ENCODE peak calls at places on chromosomes 11 and 22, in five cellular contexts. P, X, E, L and M are unnamed samples. For H3K9me3, the result is how much of the 10 kb centered on the place peaks cover.

GRCh38 chr11:112612283-112612849 is 348.9 kb upstream of the NCAM1 start:
- DNase-seq in P (no peak), X (no peak), E (no peak), L (no peak), M (no peak)

GRCh38 chr11:68373810-68374501 is 61.6 kb downstream of the LRP5 start:
- DNase-seq in P (no peak), X (peak), E (peak), L (peak), M (no peak)

GRCh38 chr22:35033635-35034296 is 32.2 kb upstream of the ISX start:
- DNase-seq in P (no peak), X (no peak), E (no peak), L (no peak), M (no peak)

GRCh38 chr11:102017029-102017428 is 30.2 kb upstream of the CFAP300 start:
- DNase-seq in P (no peak), X (no peak), E (no peak), L (no peak), M (no peak)

GRCh38 chr11:5291207-5291838 is 10.4 kb downstream of the OR51B4 start:
- DNase-seq in P (peak), X (no peak), E (peak), L (peak), M (no peak)

GRCh38 chr11:46951864-46952263 is 15.3 kb downstream of the CSTPP1 start:
- DNase-seq in P (no peak), X (no peak), E (peak), L (no peak), M (no peak)

GRCh38 chr11:71787014-71787823 is 45.8 kb upstream of the DEFB108B start:
- DNase-seq in P (peak), X (peak), E (peak), L (peak), M (peak)

GRCh38 chr22:26648011-26648497 is 9.3 kb upstream of the MIAT start:
- DNase-seq in P (peak), X (no peak), E (no peak), L (no peak), M (no peak)

GRCh38 chr22:40960137-40960536 is 9.0 kb downstream of the RBX1 start:
- DNase-seq in P (no peak), X (no peak), E (no peak), L (no peak), M (no peak)

GRCh38 chr11:64690235-64690634 is 32.8 kb downstream of the NRXN2 start:
- DNase-seq in P (no peak), X (peak), E (no peak), L (no peak), M (no peak)

GRCh38 chr11:76599041-76600013 is 71.2 kb downstream of the LRRC32 start:
- DNase-seq in P (no peak), X (no peak), E (peak), L (no peak), M (no peak)

GRCh38 chr22:38032681-38033521 is 24.3 kb upstream of the PICK1 start:
- DNase-seq in P (no peak), X (no peak), E (peak), L (peak), M (no peak)

GRCh38 chr22:20440637-20441591 is 3.3 kb upstream of the SCARF2 start:
- DNase-seq in P (no peak), X (peak), E (no peak), L (no peak), M (no peak)

GRCh38 chr11:104772806-104773241 is 125.4 kb downstream of the CASP12 start:
- DNase-seq in P (no peak), X (no peak), E (peak), L (no peak), M (no peak)

GRCh38 chr22:44399906-44400762 is 87.4 kb upstream of the SHISAL1 start:
- DNase-seq in P (no peak), X (peak), E (no peak), L (no peak), M (peak)

GRCh38 chr11:18791175-18792065 is at the start of gene PTPN5:
- DNase-seq in P (no peak), X (no peak), E (no peak), L (no peak), M (no peak)

GRCh38 chr11:95283653-95284052 is 52.7 kb upstream of the SESN3 start:
- DNase-seq in P (no peak), X (no peak), E (no peak), L (no peak), M (no peak)

GRCh38 chr11:93498099-93499040 is 44.8 kb downstream of the SMCO4 start:
- DNase-seq in P (no peak), X (no peak), E (peak), L (no peak), M (no peak)

GRCh38 chr11:3232956-3233355 is 739 bp upstream of the MRGPRE start:
- DNase-seq in P (no peak), X (no peak), E (no peak), L (no peak), M (no peak)

GRCh38 chr11:67272327-67273259 is 6.3 kb downstream of the GRK2 start:
- DNase-seq in P (peak), X (peak), E (no peak), L (no peak), M (peak)

GRCh38 chr11:9982127-9982795 is 311.8 kb downstream of the SBF2 start:
- DNase-seq in P (no peak), X (no peak), E (no peak), L (no peak), M (no peak)

GRCh38 chr11:118621071-118621815 is 13.8 kb downstream of the PHLDB1 start:
- DNase-seq in P (no peak), X (peak), E (peak), L (peak), M (peak)

GRCh38 chr11:48341466-48341865 is 16.7 kb downstream of the OR4C3 start:
- DNase-seq in P (no peak), X (no peak), E (no peak), L (no peak), M (no peak)
- H3K4me3 ChIP-seq in P (no peak), X (no peak), E (no peak), L (no peak), M (no peak)

GRCh38 chr11:108220721-108221346 is 1.6 kb downstream of the NPAT start:
- DNase-seq in P (peak), X (no peak), E (no peak), L (no peak), M (peak)
- TF ChIP-seq CTCF in P (peak), X (no peak), E (peak), L (peak), M (no peak)

DNA sequence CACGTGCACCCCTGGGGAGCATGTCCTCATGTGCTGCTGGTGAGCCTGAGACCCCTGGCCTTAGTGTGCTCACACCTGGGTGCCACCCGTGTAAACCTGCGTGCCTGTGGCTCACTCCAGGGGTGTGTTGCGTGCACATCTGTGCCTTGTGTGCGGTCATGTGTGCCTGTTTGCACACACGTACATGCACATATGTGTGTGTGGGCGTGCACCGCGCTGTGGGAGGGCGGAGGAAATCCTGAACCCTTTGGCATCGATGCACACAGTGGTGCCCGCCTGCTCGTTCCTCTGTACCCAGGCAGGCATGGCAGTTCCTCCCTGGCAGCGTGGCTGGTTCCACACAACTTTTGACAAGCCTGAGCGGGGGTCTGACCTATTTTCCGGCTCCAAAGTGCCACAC is 1181.9 kb downstream of the BRD1 start:
- DNase-seq in P (no peak), X (no peak), E (no peak), L (no peak), M (no peak)
- H3K9me3 ChIP-seq in P (under half), X (under half), E (half or more), L (under half), M (under half)

DNA sequence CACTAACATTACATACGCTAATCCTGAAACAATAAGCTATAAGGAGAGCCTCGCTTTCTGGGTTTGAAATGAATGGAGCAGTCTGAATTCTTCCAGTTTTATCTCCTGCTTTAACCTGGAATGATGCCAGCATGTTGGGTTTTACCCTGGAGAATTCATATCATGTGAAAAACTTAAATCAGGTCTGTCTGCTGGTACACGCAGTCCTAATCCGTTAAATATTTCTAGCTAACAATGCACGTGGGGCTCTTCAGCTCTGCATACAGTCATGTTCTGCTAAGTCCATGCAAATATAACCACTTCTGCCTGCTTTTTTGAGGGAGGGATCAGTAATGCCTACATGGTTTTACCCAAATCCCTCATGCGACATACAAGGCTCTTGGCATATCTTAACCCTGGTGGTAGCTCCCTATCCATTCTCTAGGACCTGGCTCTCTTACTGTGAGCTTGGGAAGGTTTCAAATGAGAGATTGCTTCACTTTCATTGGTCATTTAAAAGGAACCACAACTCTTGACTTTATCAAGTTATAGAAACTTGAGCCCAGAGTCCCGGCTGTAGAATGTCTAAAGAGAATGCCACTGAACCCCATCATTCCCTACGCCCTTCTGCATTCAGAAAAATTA is 92.6 kb downstream of the COMMD9 start:
- DNase-seq in P (no peak), X (no peak), E (peak), L (no peak), M (no peak)
- H3K4me3 ChIP-seq in P (no peak), X (no peak), E (no peak), L (no peak), M (no peak)

DNA sequence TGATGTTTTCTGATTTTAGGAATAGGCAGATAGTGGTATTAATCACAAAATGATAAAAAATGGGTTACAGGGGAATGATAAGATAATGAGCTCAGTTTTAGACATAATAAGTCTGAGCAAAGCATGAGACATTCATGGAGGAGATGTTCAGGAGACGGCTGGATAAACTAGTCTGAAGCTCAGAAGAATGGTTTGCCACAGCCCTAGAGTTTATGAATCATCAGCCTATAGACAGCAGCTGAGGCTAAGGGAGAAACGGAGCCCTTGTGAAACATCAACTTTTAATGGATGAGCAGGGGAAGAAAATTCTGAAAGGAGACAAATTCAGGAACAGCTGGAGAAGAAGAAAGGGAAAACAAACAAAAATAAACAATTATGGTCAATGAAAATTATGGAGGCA is 87.2 kb downstream of the RELT start:
- DNase-seq in P (no peak), X (no peak), E (peak), L (no peak), M (no peak)
- TF ChIP-seq CTCF in P (no peak), X (no peak), E (no peak), L (no peak), M (no peak)

GRCh38 chr22:48937032-48937639 is 890.5 kb downstream of the BRD1 start:
- DNase-seq in P (no peak), X (no peak), E (no peak), L (no peak), M (no peak)
- H3K9me3 ChIP-seq in P (under half), X (under half), E (under half), L (under half), M (under half)

GRCh38 chr22:28986366-28986765 is 75.3 kb downstream of the C22orf31 start:
- DNase-seq in P (no peak), X (no peak), E (no peak), L (peak), M (peak)

GRCh38 chr22:28989912-28990311 is 71.7 kb downstream of the C22orf31 start:
- DNase-seq in P (no peak), X (no peak), E (no peak), L (no peak), M (no peak)

GRCh38 chr22:28988455-28988854 is 73.2 kb downstream of the C22orf31 start:
- DNase-seq in P (no peak), X (no peak), E (no peak), L (no peak), M (no peak)

GRCh38 chr22:28989484-28989883 is 72.1 kb downstream of the C22orf31 start:
- DNase-seq in P (no peak), X (no peak), E (no peak), L (no peak), M (no peak)

DNA sequence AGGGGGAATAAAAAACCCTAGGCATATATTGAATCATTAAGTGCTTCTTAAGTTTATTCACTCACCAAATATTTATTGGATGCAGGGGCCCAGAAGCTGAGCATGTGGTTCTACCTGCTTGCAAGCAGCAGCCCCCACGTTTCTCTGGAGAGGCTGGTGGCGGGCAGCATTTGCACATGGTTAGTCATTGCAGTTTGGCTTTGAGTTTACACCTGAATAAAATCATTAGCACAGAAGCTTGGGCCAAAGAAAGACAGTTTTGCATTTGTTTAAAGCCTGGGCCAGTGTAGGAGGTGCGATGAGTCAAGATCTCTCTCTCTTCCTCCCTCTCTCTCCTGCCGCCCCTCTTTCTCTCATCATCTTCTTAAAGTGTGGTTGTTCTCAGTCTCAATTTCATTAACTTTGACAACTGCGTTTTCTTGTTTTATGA is 72.6 kb downstream of the C22orf31 start:
- DNase-seq in P (no peak), X (no peak), E (no peak), L (no peak), M (no peak)
- H3K4me3 ChIP-seq in P (no peak), X (no peak), E (no peak), L (no peak), M (no peak)

GRCh38 chr11:120632579-120632978 is 121.0 kb downstream of the GRIK4 start:
- DNase-seq in P (peak), X (no peak), E (no peak), L (no peak), M (peak)
- TF ChIP-seq CTCF in P (peak), X (no peak), E (no peak), L (no peak), M (peak)

GRCh38 chr22:47277511-47277910 is 515.1 kb downstream of the TBC1D22A start:
- DNase-seq in P (no peak), X (peak), E (no peak), L (no peak), M (no peak)

GRCh38 chr22:47274196-47274595 is 511.7 kb downstream of the TBC1D22A start:
- DNase-seq in P (no peak), X (no peak), E (no peak), L (no peak), M (no peak)

GRCh38 chr22:47275479-47276218 is 513.2 kb downstream of the TBC1D22A start:
- DNase-seq in P (no peak), X (peak), E (no peak), L (no peak), M (no peak)

GRCh38 chr22:47277001-47277400 is 514.6 kb downstream of the TBC1D22A start:
- DNase-seq in P (no peak), X (peak), E (no peak), L (no peak), M (no peak)

GRCh38 chr22:47276219-47276843 is 513.9 kb downstream of the TBC1D22A start:
- DNase-seq in P (no peak), X (peak), E (no peak), L (no peak), M (no peak)
- H3K9me3 ChIP-seq in P (under half), X (under half), E (under half), L (under half), M (under half)

GRCh38 chr11:15113381-15113780 is 1.3 kb upstream of the INSC start:
- DNase-seq in P (peak), X (no peak), E (no peak), L (no peak), M (no peak)

GRCh38 chr11:15111215-15111614 is 3.5 kb upstream of the INSC start:
- DNase-seq in P (no peak), X (no peak), E (no peak), L (no peak), M (no peak)

GRCh38 chr11:15115686-15116085 is 963 bp downstream of the INSC start:
- DNase-seq in P (no peak), X (no peak), E (no peak), L (no peak), M (no peak)

GRCh38 chr11:15117751-15118150 is 3.0 kb downstream of the INSC start:
- DNase-seq in P (no peak), X (no peak), E (no peak), L (no peak), M (no peak)

DNA sequence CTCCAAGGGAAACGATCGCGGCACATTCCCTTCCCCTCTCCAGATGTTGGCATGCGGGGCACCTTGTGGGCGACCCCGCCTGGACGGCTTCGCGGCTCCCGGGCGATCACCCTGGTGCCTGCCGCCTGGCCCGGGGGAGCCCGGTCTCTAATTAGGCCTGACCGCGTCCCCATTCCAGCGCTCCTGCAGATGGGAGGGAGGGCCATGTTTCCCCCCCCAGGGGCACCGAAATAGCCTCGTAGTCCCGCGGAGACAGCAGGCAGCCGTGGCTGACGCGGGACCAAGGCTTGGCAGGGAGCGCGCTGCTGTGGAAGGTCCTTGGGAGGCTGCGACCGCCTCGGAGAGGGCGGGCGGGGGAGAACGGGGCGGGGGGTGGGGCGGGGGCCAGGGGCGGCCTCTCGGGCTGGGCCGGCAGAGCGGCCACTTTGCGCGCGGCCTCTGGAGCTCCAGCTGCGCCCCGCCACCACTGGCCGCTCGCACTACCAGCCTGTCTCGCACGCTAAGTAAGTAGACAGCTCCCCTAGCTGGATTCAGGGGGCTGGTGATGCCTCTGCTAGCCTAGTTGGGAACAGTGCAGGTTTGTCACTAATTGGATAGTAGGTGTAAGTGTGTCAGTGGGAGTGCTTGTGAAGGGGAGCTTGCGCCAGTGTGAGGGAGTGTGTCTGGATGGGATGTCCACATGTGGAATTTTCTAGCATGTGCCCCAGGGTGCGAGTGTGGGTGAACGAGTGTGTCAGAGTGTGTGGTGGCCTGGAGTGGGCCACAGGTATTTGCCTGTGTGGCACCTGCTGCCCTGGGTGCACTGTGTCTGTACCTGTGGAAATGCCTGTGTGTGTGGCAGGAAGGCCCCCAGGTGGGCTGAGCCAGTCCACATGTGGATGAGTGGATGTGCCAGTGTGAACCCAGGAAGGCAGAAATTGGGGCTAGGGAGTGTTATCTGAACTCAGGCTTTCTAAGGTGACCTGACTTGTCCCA is at the start of gene INSC:
- DNase-seq in P (no peak), X (no peak), E (peak), L (no peak), M (no peak)
- H3K4me3 ChIP-seq in P (peak), X (peak), E (peak), L (no peak), M (no peak)